ENCODE peak calls at places on chromosomes 16 and 17, in eight cellular contexts. One of them, this sample, is unnamed.

GRCh38 chr16:50367777-50368409 is 895 bp downstream of the BRD7 start:
- DNase-seq in cardiac muscle cell: no peak
- DNase-seq in stimulated activated CD4-positive, alpha-beta T cell treated with anti-CD3 and anti-CD28 coated beads, Interleukin-12 subunit alpha, Interleukin-12 subunit beta, amount 100 ng/mL, for 4 hours: no peak
- DNase-seq in NCI-H748 treated with DMSO at 0.1 percent for 48 hours: no peak
- DNase-seq in activated effector memory CD4-positive, alpha-beta T cell treated with Interleukin-2 at 50 U/mL for 16 hours: no peak
- DNase-seq in germinal center: no peak
- DNase-seq in activated CD4-positive, alpha-beta T cell treated with anti-CD3 and anti-CD28 coated beads, Interleukin-2, amount 10 ng/mL, durations not matched to agents 7 days and 5 days: no peak
- DNase-seq in mucosa of gallbladder: no peak
- DNase-seq in this sample: no peak

GRCh38 chr17:62892870-62893338 is 73.1 kb upstream of the TANC2 start:
- DNase-seq in cardiac muscle cell: no peak
- DNase-seq in stimulated activated CD4-positive, alpha-beta T cell treated with anti-CD3 and anti-CD28 coated beads, Interleukin-12 subunit alpha, Interleukin-12 subunit beta, amount 100 ng/mL, for 4 hours: no peak
- DNase-seq in NCI-H748 treated with DMSO at 0.1 percent for 48 hours: no peak
- DNase-seq in activated effector memory CD4-positive, alpha-beta T cell treated with Interleukin-2 at 50 U/mL for 16 hours: no peak
- DNase-seq in germinal center: no peak
- DNase-seq in activated CD4-positive, alpha-beta T cell treated with anti-CD3 and anti-CD28 coated beads, Interleukin-2, amount 10 ng/mL, durations not matched to agents 7 days and 5 days: peak
- DNase-seq in mucosa of gallbladder: peak
- DNase-seq in this sample: no peak

GRCh38 chr17:4536742-4537411 is 18.3 kb downstream of the MYBBP1A start:
- DNase-seq in cardiac muscle cell: no peak
- DNase-seq in stimulated activated CD4-positive, alpha-beta T cell treated with anti-CD3 and anti-CD28 coated beads, Interleukin-12 subunit alpha, Interleukin-12 subunit beta, amount 100 ng/mL, for 4 hours: no peak
- DNase-seq in NCI-H748 treated with DMSO at 0.1 percent for 48 hours: no peak
- DNase-seq in activated effector memory CD4-positive, alpha-beta T cell treated with Interleukin-2 at 50 U/mL for 16 hours: no peak
- DNase-seq in germinal center: no peak
- DNase-seq in activated CD4-positive, alpha-beta T cell treated with anti-CD3 and anti-CD28 coated beads, Interleukin-2, amount 10 ng/mL, durations not matched to agents 7 days and 5 days: no peak
- DNase-seq in mucosa of gallbladder: no peak
- DNase-seq in this sample: peak

GRCh38 chr17:41835800-41836549 is at the start of gene NT5C3B:
- DNase-seq in cardiac muscle cell: peak
- DNase-seq in stimulated activated CD4-positive, alpha-beta T cell treated with anti-CD3 and anti-CD28 coated beads, Interleukin-12 subunit alpha, Interleukin-12 subunit beta, amount 100 ng/mL, for 4 hours: peak
- DNase-seq in NCI-H748 treated with DMSO at 0.1 percent for 48 hours: no peak
- DNase-seq in activated effector memory CD4-positive, alpha-beta T cell treated with Interleukin-2 at 50 U/mL for 16 hours: peak
- DNase-seq in germinal center: peak
- DNase-seq in activated CD4-positive, alpha-beta T cell treated with anti-CD3 and anti-CD28 coated beads, Interleukin-2, amount 10 ng/mL, durations not matched to agents 7 days and 5 days: peak
- DNase-seq in mucosa of gallbladder: peak
- DNase-seq in this sample: no peak

GRCh38 chr16:15031596-15031995 is 24.3 kb downstream of the NTAN1 start:
- DNase-seq in cardiac muscle cell: no peak
- DNase-seq in stimulated activated CD4-positive, alpha-beta T cell treated with anti-CD3 and anti-CD28 coated beads, Interleukin-12 subunit alpha, Interleukin-12 subunit beta, amount 100 ng/mL, for 4 hours: no peak
- DNase-seq in NCI-H748 treated with DMSO at 0.1 percent for 48 hours: no peak
- DNase-seq in activated effector memory CD4-positive, alpha-beta T cell treated with Interleukin-2 at 50 U/mL for 16 hours: no peak
- DNase-seq in germinal center: no peak
- DNase-seq in activated CD4-positive, alpha-beta T cell treated with anti-CD3 and anti-CD28 coated beads, Interleukin-2, amount 10 ng/mL, durations not matched to agents 7 days and 5 days: no peak
- DNase-seq in mucosa of gallbladder: no peak
- DNase-seq in this sample: no peak

GRCh38 chr17:72361892-72362291 is 241.1 kb downstream of the SOX9 start:
- DNase-seq in cardiac muscle cell: no peak
- DNase-seq in stimulated activated CD4-positive, alpha-beta T cell treated with anti-CD3 and anti-CD28 coated beads, Interleukin-12 subunit alpha, Interleukin-12 subunit beta, amount 100 ng/mL, for 4 hours: no peak
- DNase-seq in NCI-H748 treated with DMSO at 0.1 percent for 48 hours: no peak
- DNase-seq in activated effector memory CD4-positive, alpha-beta T cell treated with Interleukin-2 at 50 U/mL for 16 hours: no peak
- DNase-seq in germinal center: no peak
- DNase-seq in activated CD4-positive, alpha-beta T cell treated with anti-CD3 and anti-CD28 coated beads, Interleukin-2, amount 10 ng/mL, durations not matched to agents 7 days and 5 days: no peak
- DNase-seq in mucosa of gallbladder: no peak
- DNase-seq in this sample: no peak

GRCh38 chr16:27448531-27449433 is 46.8 kb downstream of the IL21R start:
- DNase-seq in cardiac muscle cell: no peak
- DNase-seq in stimulated activated CD4-positive, alpha-beta T cell treated with anti-CD3 and anti-CD28 coated beads, Interleukin-12 subunit alpha, Interleukin-12 subunit beta, amount 100 ng/mL, for 4 hours: no peak
- DNase-seq in NCI-H748 treated with DMSO at 0.1 percent for 48 hours: no peak
- DNase-seq in activated effector memory CD4-positive, alpha-beta T cell treated with Interleukin-2 at 50 U/mL for 16 hours: no peak
- DNase-seq in germinal center: no peak
- DNase-seq in activated CD4-positive, alpha-beta T cell treated with anti-CD3 and anti-CD28 coated beads, Interleukin-2, amount 10 ng/mL, durations not matched to agents 7 days and 5 days: no peak
- DNase-seq in mucosa of gallbladder: no peak
- DNase-seq in this sample: no peak

GRCh38 chr16:28241924-28242323 is 30.2 kb upstream of the XPO6 start:
- DNase-seq in cardiac muscle cell: no peak
- DNase-seq in stimulated activated CD4-positive, alpha-beta T cell treated with anti-CD3 and anti-CD28 coated beads, Interleukin-12 subunit alpha, Interleukin-12 subunit beta, amount 100 ng/mL, for 4 hours: no peak
- DNase-seq in NCI-H748 treated with DMSO at 0.1 percent for 48 hours: no peak
- DNase-seq in activated effector memory CD4-positive, alpha-beta T cell treated with Interleukin-2 at 50 U/mL for 16 hours: no peak
- DNase-seq in germinal center: no peak
- DNase-seq in activated CD4-positive, alpha-beta T cell treated with anti-CD3 and anti-CD28 coated beads, Interleukin-2, amount 10 ng/mL, durations not matched to agents 7 days and 5 days: no peak
- DNase-seq in mucosa of gallbladder: no peak
- DNase-seq in this sample: no peak

GRCh38 chr16:68503334-68503733 is 35.8 kb upstream of the ZFP90 start:
- DNase-seq in cardiac muscle cell: no peak
- DNase-seq in stimulated activated CD4-positive, alpha-beta T cell treated with anti-CD3 and anti-CD28 coated beads, Interleukin-12 subunit alpha, Interleukin-12 subunit beta, amount 100 ng/mL, for 4 hours: no peak
- DNase-seq in NCI-H748 treated with DMSO at 0.1 percent for 48 hours: no peak
- DNase-seq in activated effector memory CD4-positive, alpha-beta T cell treated with Interleukin-2 at 50 U/mL for 16 hours: no peak
- DNase-seq in germinal center: no peak
- DNase-seq in activated CD4-positive, alpha-beta T cell treated with anti-CD3 and anti-CD28 coated beads, Interleukin-2, amount 10 ng/mL, durations not matched to agents 7 days and 5 days: no peak
- DNase-seq in mucosa of gallbladder: no peak
- DNase-seq in this sample: no peak

GRCh38 chr17:81599719-81600486 is 37.0 kb downstream of the NPLOC4 start:
- DNase-seq in cardiac muscle cell: no peak
- DNase-seq in stimulated activated CD4-positive, alpha-beta T cell treated with anti-CD3 and anti-CD28 coated beads, Interleukin-12 subunit alpha, Interleukin-12 subunit beta, amount 100 ng/mL, for 4 hours: no peak
- DNase-seq in NCI-H748 treated with DMSO at 0.1 percent for 48 hours: no peak
- DNase-seq in activated effector memory CD4-positive, alpha-beta T cell treated with Interleukin-2 at 50 U/mL for 16 hours: no peak
- DNase-seq in germinal center: no peak
- DNase-seq in activated CD4-positive, alpha-beta T cell treated with anti-CD3 and anti-CD28 coated beads, Interleukin-2, amount 10 ng/mL, durations not matched to agents 7 days and 5 days: no peak
- DNase-seq in mucosa of gallbladder: no peak
- DNase-seq in this sample: no peak

GRCh38 chr16:20938426-20938825 is 37.9 kb downstream of the LYRM1 start:
- DNase-seq in cardiac muscle cell: no peak
- DNase-seq in stimulated activated CD4-positive, alpha-beta T cell treated with anti-CD3 and anti-CD28 coated beads, Interleukin-12 subunit alpha, Interleukin-12 subunit beta, amount 100 ng/mL, for 4 hours: no peak
- DNase-seq in NCI-H748 treated with DMSO at 0.1 percent for 48 hours: no peak
- DNase-seq in activated effector memory CD4-positive, alpha-beta T cell treated with Interleukin-2 at 50 U/mL for 16 hours: no peak
- DNase-seq in germinal center: no peak
- DNase-seq in activated CD4-positive, alpha-beta T cell treated with anti-CD3 and anti-CD28 coated beads, Interleukin-2, amount 10 ng/mL, durations not matched to agents 7 days and 5 days: no peak
- DNase-seq in mucosa of gallbladder: no peak
- DNase-seq in this sample: no peak

GRCh38 chr16:78277374-78277773 is 177.9 kb downstream of the WWOX start:
- DNase-seq in cardiac muscle cell: peak
- DNase-seq in stimulated activated CD4-positive, alpha-beta T cell treated with anti-CD3 and anti-CD28 coated beads, Interleukin-12 subunit alpha, Interleukin-12 subunit beta, amount 100 ng/mL, for 4 hours: no peak
- DNase-seq in NCI-H748 treated with DMSO at 0.1 percent for 48 hours: no peak
- DNase-seq in activated effector memory CD4-positive, alpha-beta T cell treated with Interleukin-2 at 50 U/mL for 16 hours: no peak
- DNase-seq in germinal center: no peak
- DNase-seq in activated CD4-positive, alpha-beta T cell treated with anti-CD3 and anti-CD28 coated beads, Interleukin-2, amount 10 ng/mL, durations not matched to agents 7 days and 5 days: no peak
- DNase-seq in mucosa of gallbladder: no peak
- DNase-seq in this sample: no peak

GRCh38 chr17:77285594-77286390 is 145.0 kb downstream of the SEC14L1 start:
- DNase-seq in cardiac muscle cell: no peak
- DNase-seq in stimulated activated CD4-positive, alpha-beta T cell treated with anti-CD3 and anti-CD28 coated beads, Interleukin-12 subunit alpha, Interleukin-12 subunit beta, amount 100 ng/mL, for 4 hours: no peak
- DNase-seq in NCI-H748 treated with DMSO at 0.1 percent for 48 hours: no peak
- DNase-seq in activated effector memory CD4-positive, alpha-beta T cell treated with Interleukin-2 at 50 U/mL for 16 hours: no peak
- DNase-seq in germinal center: no peak
- DNase-seq in activated CD4-positive, alpha-beta T cell treated with anti-CD3 and anti-CD28 coated beads, Interleukin-2, amount 10 ng/mL, durations not matched to agents 7 days and 5 days: no peak
- DNase-seq in mucosa of gallbladder: peak
- DNase-seq in this sample: no peak

GRCh38 chr16:3401719-3402397 is 843 bp downstream of the ZNF174 start:
- DNase-seq in cardiac muscle cell: peak
- DNase-seq in stimulated activated CD4-positive, alpha-beta T cell treated with anti-CD3 and anti-CD28 coated beads, Interleukin-12 subunit alpha, Interleukin-12 subunit beta, amount 100 ng/mL, for 4 hours: no peak
- DNase-seq in NCI-H748 treated with DMSO at 0.1 percent for 48 hours: no peak
- DNase-seq in activated effector memory CD4-positive, alpha-beta T cell treated with Interleukin-2 at 50 U/mL for 16 hours: no peak
- DNase-seq in germinal center: no peak
- DNase-seq in activated CD4-positive, alpha-beta T cell treated with anti-CD3 and anti-CD28 coated beads, Interleukin-2, amount 10 ng/mL, durations not matched to agents 7 days and 5 days: no peak
- DNase-seq in mucosa of gallbladder: no peak
- DNase-seq in this sample: no peak

GRCh38 chr17:67421869-67422273 is 44.8 kb downstream of the PITPNC1 start:
- DNase-seq in cardiac muscle cell: no peak
- DNase-seq in stimulated activated CD4-positive, alpha-beta T cell treated with anti-CD3 and anti-CD28 coated beads, Interleukin-12 subunit alpha, Interleukin-12 subunit beta, amount 100 ng/mL, for 4 hours: no peak
- DNase-seq in NCI-H748 treated with DMSO at 0.1 percent for 48 hours: no peak
- DNase-seq in activated effector memory CD4-positive, alpha-beta T cell treated with Interleukin-2 at 50 U/mL for 16 hours: peak
- DNase-seq in germinal center: no peak
- DNase-seq in activated CD4-positive, alpha-beta T cell treated with anti-CD3 and anti-CD28 coated beads, Interleukin-2, amount 10 ng/mL, durations not matched to agents 7 days and 5 days: peak
- DNase-seq in mucosa of gallbladder: peak
- DNase-seq in this sample: no peak

GRCh38 chr17:7348478-7349242 is 3.3 kb upstream of the KCTD11 start:
- DNase-seq in cardiac muscle cell: no peak
- DNase-seq in stimulated activated CD4-positive, alpha-beta T cell treated with anti-CD3 and anti-CD28 coated beads, Interleukin-12 subunit alpha, Interleukin-12 subunit beta, amount 100 ng/mL, for 4 hours: no peak
- DNase-seq in NCI-H748 treated with DMSO at 0.1 percent for 48 hours: no peak
- DNase-seq in activated effector memory CD4-positive, alpha-beta T cell treated with Interleukin-2 at 50 U/mL for 16 hours: no peak
- DNase-seq in germinal center: no peak
- DNase-seq in activated CD4-positive, alpha-beta T cell treated with anti-CD3 and anti-CD28 coated beads, Interleukin-2, amount 10 ng/mL, durations not matched to agents 7 days and 5 days: no peak
- DNase-seq in mucosa of gallbladder: no peak
- DNase-seq in this sample: no peak

GRCh38 chr16:21598676-21599157 is 660 bp upstream of the METTL9 start:
- DNase-seq in cardiac muscle cell: no peak
- DNase-seq in stimulated activated CD4-positive, alpha-beta T cell treated with anti-CD3 and anti-CD28 coated beads, Interleukin-12 subunit alpha, Interleukin-12 subunit beta, amount 100 ng/mL, for 4 hours: no peak
- DNase-seq in NCI-H748 treated with DMSO at 0.1 percent for 48 hours: no peak
- DNase-seq in activated effector memory CD4-positive, alpha-beta T cell treated with Interleukin-2 at 50 U/mL for 16 hours: no peak
- DNase-seq in germinal center: peak
- DNase-seq in activated CD4-positive, alpha-beta T cell treated with anti-CD3 and anti-CD28 coated beads, Interleukin-2, amount 10 ng/mL, durations not matched to agents 7 days and 5 days: peak
- DNase-seq in mucosa of gallbladder: no peak
- DNase-seq in this sample: peak

GRCh38 chr16:71591917-71592316 is 15.0 kb upstream of the TAT start:
- DNase-seq in cardiac muscle cell: no peak
- DNase-seq in stimulated activated CD4-positive, alpha-beta T cell treated with anti-CD3 and anti-CD28 coated beads, Interleukin-12 subunit alpha, Interleukin-12 subunit beta, amount 100 ng/mL, for 4 hours: no peak
- DNase-seq in NCI-H748 treated with DMSO at 0.1 percent for 48 hours: no peak
- DNase-seq in activated effector memory CD4-positive, alpha-beta T cell treated with Interleukin-2 at 50 U/mL for 16 hours: no peak
- DNase-seq in germinal center: no peak
- DNase-seq in activated CD4-positive, alpha-beta T cell treated with anti-CD3 and anti-CD28 coated beads, Interleukin-2, amount 10 ng/mL, durations not matched to agents 7 days and 5 days: no peak
- DNase-seq in mucosa of gallbladder: no peak
- DNase-seq in this sample: no peak

GRCh38 chr17:34401165-34401564 is 38.1 kb upstream of the CCL1 start:
- DNase-seq in cardiac muscle cell: no peak
- DNase-seq in stimulated activated CD4-positive, alpha-beta T cell treated with anti-CD3 and anti-CD28 coated beads, Interleukin-12 subunit alpha, Interleukin-12 subunit beta, amount 100 ng/mL, for 4 hours: no peak
- DNase-seq in NCI-H748 treated with DMSO at 0.1 percent for 48 hours: no peak
- DNase-seq in activated effector memory CD4-positive, alpha-beta T cell treated with Interleukin-2 at 50 U/mL for 16 hours: no peak
- DNase-seq in germinal center: no peak
- DNase-seq in activated CD4-positive, alpha-beta T cell treated with anti-CD3 and anti-CD28 coated beads, Interleukin-2, amount 10 ng/mL, durations not matched to agents 7 days and 5 days: no peak
- DNase-seq in mucosa of gallbladder: no peak
- DNase-seq in this sample: no peak

GRCh38 chr16:83404261-83404660 is 403.5 kb upstream of the HSBP1 start:
- DNase-seq in cardiac muscle cell: no peak
- DNase-seq in stimulated activated CD4-positive, alpha-beta T cell treated with anti-CD3 and anti-CD28 coated beads, Interleukin-12 subunit alpha, Interleukin-12 subunit beta, amount 100 ng/mL, for 4 hours: no peak
- DNase-seq in NCI-H748 treated with DMSO at 0.1 percent for 48 hours: no peak
- DNase-seq in activated effector memory CD4-positive, alpha-beta T cell treated with Interleukin-2 at 50 U/mL for 16 hours: no peak
- DNase-seq in germinal center: no peak
- DNase-seq in activated CD4-positive, alpha-beta T cell treated with anti-CD3 and anti-CD28 coated beads, Interleukin-2, amount 10 ng/mL, durations not matched to agents 7 days and 5 days: no peak
- DNase-seq in mucosa of gallbladder: no peak
- DNase-seq in this sample: no peak

GRCh38 chr16:88905563-88905962 is 39.1 kb upstream of the PABPN1L start:
- DNase-seq in cardiac muscle cell: peak
- DNase-seq in stimulated activated CD4-positive, alpha-beta T cell treated with anti-CD3 and anti-CD28 coated beads, Interleukin-12 subunit alpha, Interleukin-12 subunit beta, amount 100 ng/mL, for 4 hours: no peak
- DNase-seq in NCI-H748 treated with DMSO at 0.1 percent for 48 hours: no peak
- DNase-seq in activated effector memory CD4-positive, alpha-beta T cell treated with Interleukin-2 at 50 U/mL for 16 hours: no peak
- DNase-seq in germinal center: peak
- DNase-seq in activated CD4-positive, alpha-beta T cell treated with anti-CD3 and anti-CD28 coated beads, Interleukin-2, amount 10 ng/mL, durations not matched to agents 7 days and 5 days: no peak
- DNase-seq in mucosa of gallbladder: no peak
- DNase-seq in this sample: no peak

GRCh38 chr17:59812139-59812538 is 80.6 kb downstream of the TUBD1 start:
- DNase-seq in cardiac muscle cell: no peak
- DNase-seq in stimulated activated CD4-positive, alpha-beta T cell treated with anti-CD3 and anti-CD28 coated beads, Interleukin-12 subunit alpha, Interleukin-12 subunit beta, amount 100 ng/mL, for 4 hours: no peak
- DNase-seq in NCI-H748 treated with DMSO at 0.1 percent for 48 hours: no peak
- DNase-seq in activated effector memory CD4-positive, alpha-beta T cell treated with Interleukin-2 at 50 U/mL for 16 hours: no peak
- DNase-seq in germinal center: no peak
- DNase-seq in activated CD4-positive, alpha-beta T cell treated with anti-CD3 and anti-CD28 coated beads, Interleukin-2, amount 10 ng/mL, durations not matched to agents 7 days and 5 days: no peak
- DNase-seq in mucosa of gallbladder: no peak
- DNase-seq in this sample: no peak

GRCh38 chr17:41667280-41668008 is 21.2 kb upstream of the EIF1 start:
- DNase-seq in cardiac muscle cell: no peak
- DNase-seq in stimulated activated CD4-positive, alpha-beta T cell treated with anti-CD3 and anti-CD28 coated beads, Interleukin-12 subunit alpha, Interleukin-12 subunit beta, amount 100 ng/mL, for 4 hours: no peak
- DNase-seq in NCI-H748 treated with DMSO at 0.1 percent for 48 hours: no peak
- DNase-seq in activated effector memory CD4-positive, alpha-beta T cell treated with Interleukin-2 at 50 U/mL for 16 hours: no peak
- DNase-seq in germinal center: no peak
- DNase-seq in activated CD4-positive, alpha-beta T cell treated with anti-CD3 and anti-CD28 coated beads, Interleukin-2, amount 10 ng/mL, durations not matched to agents 7 days and 5 days: no peak
- DNase-seq in mucosa of gallbladder: no peak
- DNase-seq in this sample: no peak

This sample was measured in omental fat pad.